ENCODE peak calls at places on chromosome X, in eight cellular contexts. W, Y, B, O, S, E, G and H are unnamed samples.

GRCh38 chrX:10156199-10157031 is at the start of gene CLCN4:
- DNase-seq in W (peak), Y (peak), B (peak), O (peak), S (peak), E (peak), G (peak), H (no peak)

GRCh38 chrX:151704023-151704663 is 8.9 kb downstream of the PRRG3 start:
- DNase-seq in W (no peak), Y (no peak), B (no peak), O (no peak), S (no peak), E (peak), G (no peak), H (no peak)

GRCh38 chrX:151384807-151385206 is 12.2 kb upstream of the VMA21 start:
- DNase-seq in W (no peak), Y (peak), B (no peak), O (no peak), S (peak), E (no peak), G (peak), H (no peak)

GRCh38 chrX:71514367-71515038 is 18.4 kb upstream of the OGT start:
- DNase-seq in W (no peak), Y (no peak), B (no peak), O (no peak), S (no peak), E (peak), G (no peak), H (no peak)

GRCh38 chrX:48958635-48959094 is 1.3 kb upstream of the OTUD5 start:
- DNase-seq in W (peak), Y (no peak), B (peak), O (peak), S (peak), E (peak), G (peak), H (peak)

GRCh38 chrX:132023117-132023895 is at the start of gene STK26:
- DNase-seq in W (peak), Y (peak), B (peak), O (peak), S (peak), E (peak), G (peak), H (no peak)

GRCh38 chrX:52865328-52865980 is 2.4 kb downstream of the XAGE3 start:
- DNase-seq in W (no peak), Y (no peak), B (no peak), O (no peak), S (no peak), E (no peak), G (no peak), H (no peak)

GRCh38 chrX:96721398-96721797 is 36.8 kb downstream of the DIAPH2 start:
- DNase-seq in W (no peak), Y (no peak), B (no peak), O (no peak), S (no peak), E (no peak), G (no peak), H (no peak)

GRCh38 chrX:140918398-140919043 is 83.9 kb upstream of the SPANXB1 start:
- DNase-seq in W (peak), Y (no peak), B (no peak), O (no peak), S (peak), E (peak), G (peak), H (no peak)

GRCh38 chrX:68045008-68045577 is 388.2 kb downstream of the OPHN1 start:
- DNase-seq in W (no peak), Y (no peak), B (no peak), O (no peak), S (no peak), E (peak), G (no peak), H (no peak)

GRCh38 chrX:19863237-19864223 is 23.9 kb downstream of the SH3KBP1 start:
- DNase-seq in W (no peak), Y (no peak), B (no peak), O (no peak), S (no peak), E (peak), G (no peak), H (no peak)

GRCh38 chrX:19535481-19535880 is 20.2 kb upstream of the MAP3K15 start:
- DNase-seq in W (no peak), Y (no peak), B (no peak), O (no peak), S (no peak), E (peak), G (peak), H (no peak)

GRCh38 chrX:93673869-93674271 is at the start of gene FAM133A:
- DNase-seq in W (no peak), Y (no peak), B (no peak), O (no peak), S (no peak), E (peak), G (no peak), H (no peak)

GRCh38 chrX:130975947-130976346 is 72.9 kb upstream of the ENOX2 start:
- DNase-seq in W (peak), Y (no peak), B (no peak), O (no peak), S (no peak), E (peak), G (peak), H (no peak)

GRCh38 chrX:40169193-40170086 is 71.7 kb upstream of the BCOR start:
- DNase-seq in W (no peak), Y (peak), B (no peak), O (peak), S (peak), E (no peak), G (peak), H (no peak)

GRCh38 chrX:24643116-24643515 is 4.0 kb downstream of the PCYT1B start:
- DNase-seq in W (no peak), Y (no peak), B (no peak), O (no peak), S (no peak), E (peak), G (no peak), H (peak)

GRCh38 chrX:44314855-44315254 is 28.6 kb downstream of the EFHC2 start:
- DNase-seq in W (no peak), Y (no peak), B (no peak), O (no peak), S (no peak), E (no peak), G (no peak), H (no peak)

GRCh38 chrX:132467029-132467428 is 21.8 kb downstream of the MBNL3 start:
- DNase-seq in W (no peak), Y (no peak), B (no peak), O (no peak), S (no peak), E (peak), G (no peak), H (no peak)

GRCh38 chrX:48589482-48590162 is 7.7 kb upstream of the WDR13 start:
- DNase-seq in W (peak), Y (no peak), B (no peak), O (no peak), S (peak), E (no peak), G (no peak), H (no peak)

GRCh38 chrX:54788446-54788845 is 9.6 kb downstream of the ITIH6 start:
- DNase-seq in W (no peak), Y (no peak), B (no peak), O (no peak), S (no peak), E (no peak), G (no peak), H (no peak)

GRCh38 chrX:100658936-100659335 is 14.9 kb downstream of the SRPX2 start:
- DNase-seq in W (no peak), Y (no peak), B (no peak), O (no peak), S (no peak), E (no peak), G (no peak), H (no peak)

GRCh38 chrX:101682723-101683122 is 23.1 kb upstream of the ARMCX2 start:
- DNase-seq in W (no peak), Y (no peak), B (no peak), O (no peak), S (no peak), E (peak), G (no peak), H (no peak)

GRCh38 chrX:7233632-7234406 is 85.9 kb upstream of the PUDP start:
- DNase-seq in W (no peak), Y (no peak), B (no peak), O (no peak), S (no peak), E (no peak), G (no peak), H (no peak)

GRCh38 chrX:34130501-34130900 is 1.6 kb downstream of the FAM47A start:
- DNase-seq in W (no peak), Y (no peak), B (no peak), O (no peak), S (no peak), E (no peak), G (no peak), H (no peak)

GRCh38 chrX:108704839-108705238 is 31.5 kb downstream of the IRS4 start:
- DNase-seq in W (no peak), Y (no peak), B (no peak), O (no peak), S (no peak), E (no peak), G (no peak), H (peak)

GRCh38 chrX:110569506-110569905 is 210.9 kb downstream of the RTL9 start:
- DNase-seq in W (no peak), Y (no peak), B (no peak), O (no peak), S (no peak), E (peak), G (no peak), H (no peak)

GRCh38 chrX:34656842-34657780 is at the start of gene TMEM47:
- DNase-seq in W (peak), Y (peak), B (peak), O (peak), S (peak), E (peak), G (peak), H (no peak)

GRCh38 chrX:77937291-77937690 is 26.8 kb downstream of the ATP7A start:
- DNase-seq in W (no peak), Y (no peak), B (no peak), O (no peak), S (no peak), E (peak), G (no peak), H (peak)

GRCh38 chrX:125378205-125378604 is 58.5 kb downstream of the TEX13C start:
- DNase-seq in W (no peak), Y (no peak), B (no peak), O (no peak), S (no peak), E (no peak), G (no peak), H (peak)

GRCh38 chrX:50081282-50081955 is 119.4 kb downstream of the AKAP4 start:
- DNase-seq in W (no peak), Y (peak), B (no peak), O (no peak), S (peak), E (peak), G (peak), H (no peak)

GRCh38 chrX:18368402-18368801 is 13.9 kb upstream of the SCML2 start:
- DNase-seq in W (no peak), Y (no peak), B (no peak), O (no peak), S (no peak), E (no peak), G (no peak), H (no peak)

DNA sequence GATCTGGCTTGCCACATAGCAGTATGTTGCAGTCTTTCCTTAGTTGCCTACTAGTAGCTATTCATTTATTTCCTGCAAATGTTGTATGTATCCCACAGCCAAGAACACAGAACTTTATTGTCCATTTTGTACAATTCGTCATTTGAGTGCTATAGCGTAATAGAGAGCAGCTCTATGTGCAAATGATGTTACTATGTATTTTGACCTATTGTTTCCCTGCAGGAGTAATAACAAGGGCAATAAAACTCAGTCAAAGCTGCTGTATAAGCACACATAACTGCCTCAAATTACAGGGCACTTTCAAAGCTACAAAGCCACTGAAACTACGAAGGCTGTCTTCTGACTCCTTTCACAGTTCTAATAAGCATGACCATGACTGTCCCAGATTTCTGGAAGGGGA is 48.1 kb downstream of the NRK start:
- DNase-seq in W (no peak), Y (no peak), B (no peak), O (no peak), S (no peak), E (no peak), G (no peak), H (no peak)
- H3K27ac ChIP-seq in W (no peak), Y (no peak), B (no peak), O (no peak), S (no peak), E (no peak), G (no peak), H (no peak)

GRCh38 chrX:74349387-74349786 is 45.4 kb downstream of the ZCCHC13 start:
- DNase-seq in W (no peak), Y (no peak), B (no peak), O (no peak), S (no peak), E (peak), G (no peak), H (no peak)
- H3K27ac ChIP-seq in W (no peak), Y (no peak), B (no peak), O (no peak), S (no peak), E (no peak), G (no peak), H (no peak)

GRCh38 chrX:2508648-2509335 is 8.0 kb upstream of the DHRSX start:
- DNase-seq in W (no peak), Y (no peak), B (no peak), O (no peak), S (no peak), E (no peak), G (no peak), H (no peak)
- H3K27ac ChIP-seq in W (no peak), Y (no peak), B (no peak), O (no peak), S (no peak), E (no peak), G (no peak), H (no peak)

GRCh38 chrX:47513697-47514085 is 30.7 kb upstream of the ZNF41 start:
- DNase-seq in W (no peak), Y (no peak), B (no peak), O (no peak), S (no peak), E (no peak), G (no peak), H (no peak)
- H3K27ac ChIP-seq in W (no peak), Y (no peak), B (no peak), O (no peak), S (no peak), E (peak), G (no peak), H (no peak)

DNA sequence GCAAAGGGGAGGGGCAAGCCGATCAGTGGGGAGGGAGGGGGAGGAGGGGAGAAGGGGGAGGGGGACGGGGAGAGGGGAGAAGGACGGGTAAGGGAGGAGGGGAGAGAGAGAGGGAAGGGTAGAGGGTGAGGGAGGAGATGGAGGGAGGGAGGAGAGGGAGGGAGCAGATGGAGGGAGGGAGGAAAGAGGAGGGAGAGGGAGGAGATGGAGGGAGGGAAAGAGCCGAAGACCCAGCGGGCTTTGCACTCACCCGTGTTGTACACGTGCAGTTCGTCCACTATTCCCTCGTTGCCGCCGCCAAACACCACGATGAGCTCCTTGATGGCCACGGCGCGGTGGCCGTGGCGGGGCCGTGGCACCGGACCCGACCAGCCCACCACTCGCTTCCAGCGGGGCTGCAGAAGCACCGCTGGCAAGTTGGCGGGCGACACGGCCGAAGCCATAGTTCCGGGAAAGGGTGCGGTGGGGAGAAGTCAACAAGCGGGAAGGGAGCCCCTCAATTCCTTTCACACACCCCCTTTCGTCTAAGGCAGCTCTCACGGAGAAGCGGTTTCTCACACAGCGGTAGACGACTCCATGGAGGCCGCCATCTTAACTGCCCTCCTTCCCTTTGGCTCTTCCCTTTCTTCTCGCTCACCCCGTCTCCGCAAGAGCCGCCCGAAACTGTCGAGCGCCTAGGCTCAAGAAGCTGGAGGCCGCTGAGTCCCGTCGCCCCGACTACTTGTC is 1.1 kb downstream of the HCFC1 start:
- DNase-seq in W (peak), Y (no peak), B (no peak), O (peak), S (no peak), E (peak), G (peak), H (no peak)
- H3K27ac ChIP-seq in W (peak), Y (peak), B (peak), O (peak), S (peak), E (peak), G (peak), H (peak)

GRCh38 chrX:64394059-64394873 is 986 bp downstream of the MTMR8 start:
- DNase-seq in W (no peak), Y (no peak), B (no peak), O (no peak), S (no peak), E (no peak), G (no peak), H (no peak)
- H3K27ac ChIP-seq in W (no peak), Y (no peak), B (no peak), O (peak), S (peak), E (no peak), G (no peak), H (no peak)